ENCODE peak calls at places on chromosomes 3 and 15, in ten cellular contexts. W is astrocyte; F is left ventricle myocardium inferior; I is colonic mucosa; E is MM.1S; X is dorsolateral prefrontal cortex; Y is CD8-positive, alpha-beta T cell; U is GM23248; K is IMR-90; O is psoas muscle. T is an unnamed sample.

GRCh38 chr3:87390821-87391220 is 114.4 kb upstream of the POU1F1 start:
- DNase-seq in W (no peak), F (no peak), I (no peak), E (no peak), X (no peak), Y (no peak), U (no peak), K (no peak), O (no peak), T (peak)

GRCh38 chr3:194879991-194880939 is 194.6 kb downstream of the FAM43A start:
- DNase-seq in W (peak), F (peak), I (no peak), E (no peak), X (no peak), Y (no peak), U (peak), K (peak), O (peak), T (peak)

GRCh38 chr15:63940956-63941620 is 105.2 kb downstream of the DAPK2 start:
- DNase-seq in W (no peak), F (no peak), I (peak), E (no peak), X (no peak), Y (peak), U (no peak), K (no peak), O (no peak), T (no peak)

GRCh38 chr3:112273536-112273935 is 20.5 kb downstream of the SLC9C1 start:
- DNase-seq in W (no peak), F (no peak), I (no peak), E (no peak), X (no peak), Y (no peak), U (no peak), K (no peak), O (no peak), T (no peak)

GRCh38 chr15:48798319-48798718 is 12.6 kb downstream of the CEP152 start:
- DNase-seq in W (no peak), F (no peak), I (no peak), E (no peak), X (no peak), Y (no peak), U (no peak), K (no peak), O (no peak), T (no peak)

GRCh38 chr3:5699811-5700210 is 512.3 kb downstream of the EDEM1 start:
- DNase-seq in W (no peak), F (no peak), I (peak), E (no peak), X (no peak), Y (no peak), U (no peak), K (no peak), O (no peak), T (no peak)

GRCh38 chr15:34628577-34629152 is 45.2 kb upstream of the GOLGA8B start:
- DNase-seq in W (peak), F (no peak), I (no peak), E (no peak), X (no peak), Y (no peak), U (no peak), K (peak), O (no peak), T (no peak)

GRCh38 chr15:22907161-22907950 is 68.9 kb downstream of the NIPA2 start:
- DNase-seq in W (no peak), F (no peak), I (no peak), E (no peak), X (no peak), Y (no peak), U (no peak), K (no peak), O (no peak), T (no peak)

GRCh38 chr15:81295466-81296145 is 28.3 kb downstream of the STARD5 start:
- DNase-seq in W (no peak), F (no peak), I (no peak), E (no peak), X (no peak), Y (no peak), U (peak), K (no peak), O (no peak), T (no peak)

GRCh38 chr3:184924547-184924946 is 112.6 kb downstream of the VPS8 start:
- DNase-seq in W (no peak), F (no peak), I (no peak), E (no peak), X (no peak), Y (no peak), U (no peak), K (no peak), O (no peak), T (no peak)

GRCh38 chr15:31004220-31004733 is 12.8 kb upstream of the MTMR10 start:
- DNase-seq in W (no peak), F (peak), I (no peak), E (peak), X (no peak), Y (no peak), U (no peak), K (no peak), O (no peak), T (no peak)

GRCh38 chr15:67607959-67608605 is 65.6 kb downstream of the MAP2K5 start:
- DNase-seq in W (no peak), F (no peak), I (peak), E (no peak), X (no peak), Y (no peak), U (no peak), K (no peak), O (no peak), T (no peak)

GRCh38 chr3:73586190-73586589 is 38.6 kb downstream of the PDZRN3 start:
- DNase-seq in W (no peak), F (no peak), I (no peak), E (no peak), X (no peak), Y (no peak), U (no peak), K (no peak), O (no peak), T (no peak)

GRCh38 chr3:36397856-36398255 is 17.6 kb downstream of the STAC start:
- DNase-seq in W (no peak), F (no peak), I (no peak), E (no peak), X (no peak), Y (no peak), U (peak), K (no peak), O (no peak), T (no peak)

GRCh38 chr15:63599401-63600000 is 2.3 kb downstream of the FBXL22 start:
- DNase-seq in W (no peak), F (peak), I (peak), E (peak), X (peak), Y (no peak), U (peak), K (no peak), O (peak), T (no peak)

GRCh38 chr15:24676431-24676830 is 856 bp downstream of the NPAP1 start:
- DNase-seq in W (no peak), F (no peak), I (no peak), E (no peak), X (no peak), Y (no peak), U (no peak), K (no peak), O (no peak), T (no peak)

GRCh38 chr15:79635149-79635771 is 203.1 kb downstream of the MINAR1 start:
- DNase-seq in W (no peak), F (no peak), I (no peak), E (no peak), X (no peak), Y (no peak), U (no peak), K (no peak), O (no peak), T (no peak)

GRCh38 chr3:11288786-11289637 is 16.8 kb downstream of the ATG7 start:
- DNase-seq in W (peak), F (no peak), I (no peak), E (no peak), X (no peak), Y (no peak), U (peak), K (peak), O (no peak), T (peak)

GRCh38 chr3:165635791-165636681 is 201.2 kb downstream of the BCHE start:
- DNase-seq in W (peak), F (no peak), I (no peak), E (no peak), X (no peak), Y (no peak), U (no peak), K (peak), O (no peak), T (no peak)

GRCh38 chr15:80780416-80781221 is 1.4 kb downstream of the CEMIP start:
- DNase-seq in W (peak), F (peak), I (peak), E (no peak), X (no peak), Y (no peak), U (peak), K (peak), O (peak), T (no peak)

GRCh38 chr3:111577113-111577512 is 18.0 kb downstream of the ZBED2 start:
- DNase-seq in W (no peak), F (no peak), I (no peak), E (no peak), X (no peak), Y (no peak), U (no peak), K (no peak), O (no peak), T (no peak)

DNA sequence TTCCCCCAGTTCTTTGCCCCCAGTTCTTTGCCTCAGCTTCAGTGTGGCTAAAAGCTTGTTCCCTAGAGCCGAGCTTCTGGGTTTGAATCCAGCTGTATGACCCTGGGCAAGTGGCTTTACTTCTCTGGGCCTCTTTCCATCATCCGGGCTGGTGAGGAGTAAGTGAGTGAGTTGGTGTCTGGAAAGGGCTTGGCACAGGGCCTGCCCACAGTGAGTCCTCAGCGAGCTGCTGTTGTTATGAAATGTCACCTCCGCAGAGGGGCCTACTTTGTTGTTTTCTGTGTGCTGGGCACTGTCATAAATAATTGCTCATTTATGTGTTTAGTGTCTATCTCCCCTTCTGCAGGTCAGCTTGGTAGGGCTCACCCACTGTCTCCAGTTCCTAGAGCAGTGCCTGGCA is 31.7 kb downstream of the SLC6A6 start:
- DNase-seq in W (peak), F (no peak), I (no peak), E (no peak), X (no peak), Y (no peak), U (peak), K (peak), O (peak), T (no peak)
- H3K27ac ChIP-seq in W (no peak), F (peak), I (peak), E (no peak), X (peak), Y (no peak), U (peak), K (no peak), O (peak), T (peak)

DNA sequence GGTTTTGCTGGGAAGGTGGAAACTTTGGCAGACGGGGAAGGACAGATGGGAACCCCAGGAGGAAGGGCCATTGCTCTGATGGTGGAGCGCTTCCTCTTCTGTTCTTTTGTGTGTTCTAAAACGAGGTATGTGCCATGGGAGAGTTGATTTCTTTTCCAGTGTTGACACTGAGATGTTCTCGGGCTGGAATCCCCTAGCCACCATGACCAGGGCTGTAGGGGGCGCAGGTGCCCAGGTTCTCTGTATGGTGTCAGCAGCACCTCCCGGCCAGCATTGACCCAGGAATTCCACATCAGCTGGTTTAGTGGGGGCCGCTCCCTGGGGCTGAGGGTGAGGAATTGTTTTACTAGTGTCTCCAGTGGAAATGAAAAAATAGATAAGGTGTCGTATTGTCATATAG is 34.3 kb upstream of the ACAD9 start:
- DNase-seq in W (no peak), F (no peak), I (no peak), E (no peak), X (no peak), Y (no peak), U (no peak), K (no peak), O (no peak), T (no peak)
- H3K4me3 ChIP-seq in W (peak), F (peak), I (no peak), E (peak), X (no peak), Y (no peak), U (no peak), K (no peak), O (peak), T (no peak)

GRCh38 chr3:60720696-60721228 is 530.5 kb downstream of the FHIT start:
- DNase-seq in W (peak), F (no peak), I (no peak), E (no peak), X (no peak), Y (no peak), U (peak), K (no peak), O (no peak), T (no peak)
- H3K27ac ChIP-seq in W (no peak), F (no peak), I (no peak), E (no peak), X (no peak), Y (no peak), U (peak), K (no peak), O (no peak), T (no peak)

GRCh38 chr3:129824926-129825541 is 68.5 kb downstream of the TMCC1 start:
- DNase-seq in W (peak), F (no peak), I (peak), E (peak), X (no peak), Y (peak), U (peak), K (peak), O (no peak), T (peak)
- H3K4me3 ChIP-seq in W (no peak), F (no peak), I (no peak), E (no peak), X (no peak), Y (no peak), U (no peak), K (no peak), O (no peak), T (no peak)

GRCh38 chr3:46971151-46971550 is 5.4 kb downstream of the CCDC12 start:
- DNase-seq in W (no peak), F (no peak), I (no peak), E (no peak), X (no peak), Y (no peak), U (no peak), K (no peak), O (no peak), T (no peak)
- H3K27ac ChIP-seq in W (no peak), F (peak), I (no peak), E (peak), X (no peak), Y (no peak), U (peak), K (peak), O (peak), T (no peak)

GRCh38 chr15:85554852-85555521 is 174.6 kb downstream of the AKAP13 start:
- DNase-seq in W (no peak), F (no peak), I (no peak), E (no peak), X (no peak), Y (no peak), U (no peak), K (no peak), O (no peak), T (no peak)
- H3K4me3 ChIP-seq in W (no peak), F (no peak), I (no peak), E (no peak), X (no peak), Y (no peak), U (no peak), K (no peak), O (peak), T (no peak)

GRCh38 chr15:68614621-68615035 is 35.8 kb downstream of the CORO2B start:
- DNase-seq in W (no peak), F (peak), I (no peak), E (no peak), X (peak), Y (no peak), U (no peak), K (no peak), O (no peak), T (no peak)
- H3K27ac ChIP-seq in W (no peak), F (peak), I (no peak), E (no peak), X (peak), Y (no peak), U (no peak), K (no peak), O (no peak), T (no peak)

GRCh38 chr3:72295974-72296450 is 511.1 kb upstream of the PROK2 start:
- DNase-seq in W (no peak), F (no peak), I (no peak), E (no peak), X (no peak), Y (no peak), U (no peak), K (no peak), O (no peak), T (no peak)

GRCh38 chr3:72299321-72299802 is 514.4 kb upstream of the PROK2 start:
- DNase-seq in W (peak), F (no peak), I (no peak), E (no peak), X (no peak), Y (no peak), U (peak), K (peak), O (peak), T (no peak)

GRCh38 chr3:72298201-72299155 is 513.5 kb upstream of the PROK2 start:
- DNase-seq in W (no peak), F (no peak), I (no peak), E (no peak), X (no peak), Y (no peak), U (no peak), K (no peak), O (no peak), T (no peak)

GRCh38 chr3:72296477-72297111 is 511.6 kb upstream of the PROK2 start:
- DNase-seq in W (no peak), F (no peak), I (no peak), E (no peak), X (no peak), Y (no peak), U (no peak), K (no peak), O (no peak), T (no peak)

GRCh38 chr3:72297481-72297880 is 512.5 kb upstream of the PROK2 start:
- DNase-seq in W (no peak), F (no peak), I (no peak), E (no peak), X (no peak), Y (no peak), U (no peak), K (no peak), O (no peak), T (no peak)
- H3K4me3 ChIP-seq in W (no peak), F (no peak), I (no peak), E (no peak), X (no peak), Y (no peak), U (no peak), K (no peak), O (no peak), T (no peak)

T was measured in DND-41.